ENCODE peak calls at places on chromosomes 1 and 21, in six cellular contexts. L, C, J, V, A and B are unnamed samples.

GRCh38 chr1:157105988-157106812 is 6.6 kb upstream of the ETV3L start:
- DNase-seq in L (no peak), C (no peak), J (no peak), V (no peak), A (peak; percentile 28), B (no peak)

GRCh38 chr1:167805041-167805556 is 83.3 kb downstream of the MPZL1 start:
- DNase-seq in L (no peak), C (no peak), J (no peak), V (no peak), A (no peak), B (no peak)

GRCh38 chr1:223628233-223628632 is 37.3 kb downstream of the CAPN8 start:
- DNase-seq in C (peak; percentile 80), V (peak; percentile 15), A (peak; percentile 9), L (peak; percentile 15), J (no peak), B (peak; percentile 54)

GRCh38 chr1:181015258-181015630 is 7.4 kb downstream of the STX6 start:
- DNase-seq in C (no peak), A (no peak), V (no peak), L (no peak), J (no peak), B (no peak)

GRCh38 chr1:236907205-236907604 is 97.0 kb downstream of the MT1HL1 start:
- DNase-seq in C (peak; percentile 47), J (no peak), V (no peak), A (no peak), L (no peak), B (no peak)

GRCh38 chr1:221334082-221334481 is 407.8 kb downstream of the DUSP10 start:
- DNase-seq in V (no peak), L (no peak), A (no peak), C (no peak), J (no peak), B (no peak)

GRCh38 chr1:151372411-151372934 is at the start of gene SELENBP1:
- DNase-seq in V (peak; percentile 75), A (peak; percentile 59), J (no peak), L (peak; percentile 56), C (peak; percentile 83), B (no peak)

GRCh38 chr1:30790850-30791778 is 33.5 kb upstream of the LAPTM5 start:
- DNase-seq in V (no peak), A (no peak), L (no peak), C (no peak), J (no peak), B (no peak)

GRCh38 chr21:42091899-42092508 is 20.9 kb downstream of the UMODL1 start:
- DNase-seq in V (no peak), L (no peak), A (no peak), J (no peak), C (peak; percentile 47), B (no peak)

GRCh38 chr1:47225430-47226100 is 6.5 kb downstream of the TAL1 start:
- DNase-seq in J (no peak), A (no peak), V (peak; percentile 59), L (no peak), C (no peak), B (no peak)

GRCh38 chr1:117613969-117614865 is 8.4 kb downstream of the TENT5C start:
- DNase-seq in A (no peak), J (no peak), L (no peak), C (no peak), V (no peak), B (no peak)

GRCh38 chr1:54972436-54972835 is 8.0 kb upstream of the TMEM61 start:
- DNase-seq in L (no peak), J (no peak), V (no peak), C (no peak), A (no peak), B (no peak)

GRCh38 chr1:91781371-91781825 is 104.6 kb downstream of the TGFBR3 start:
- DNase-seq in J (no peak), V (no peak), A (no peak), C (no peak), L (no peak), B (no peak)

GRCh38 chr1:236214761-236215160 is 67.0 kb downstream of the ERO1B start:
- DNase-seq in A (no peak), C (no peak), J (no peak), V (no peak), L (no peak), B (no peak)

GRCh38 chr1:177249231-177249630 is 78.5 kb downstream of the BRINP2 start:
- DNase-seq in A (no peak), L (no peak), C (no peak), J (no peak), V (no peak), B (no peak)

GRCh38 chr21:23452384-23453083 is 2154.7 kb downstream of the MRPL39 start:
- DNase-seq in J (no peak), A (no peak), L (no peak), V (no peak), C (peak; percentile 27), B (no peak)

GRCh38 chr1:55047611-55048010 is 8.3 kb downstream of the PCSK9 start:
- DNase-seq in L (no peak), J (no peak), C (no peak), A (no peak), V (no peak), B (no peak)

GRCh38 chr1:25912076-25912831 is 6.0 kb upstream of the STMN1 start:
- DNase-seq in A (no peak), V (no peak), C (no peak), L (no peak), J (no peak), B (no peak)

GRCh38 chr1:219236933-219237610 is 63.4 kb downstream of the LYPLAL1 start:
- DNase-seq in V (no peak), C (no peak), L (no peak), J (no peak), A (no peak), B (no peak)